ENCODE peak calls at places on chromosomes 4 and X, in ten cellular contexts. One of them, this sample, is unnamed.

GRCh38 chr4:19844436-19844835 is 407.3 kb upstream of the SLIT2 start:
- DNase-seq in AG09309: no peak
- DNase-seq in endothelial cell of umbilical vein: peak
- DNase-seq in body of pancreas: no peak
- DNase-seq in EL: peak
- DNase-seq in KG1: no peak
- DNase-seq in omental fat pad: no peak
- DNase-seq in A172: peak
- DNase-seq in HTR-8/SVneo: no peak
- DNase-seq in right cardiac atrium: peak
- DNase-seq in this sample: peak

GRCh38 chrX:107708762-107709161 is 66.8 kb downstream of the TSC22D3 start:
- DNase-seq in AG09309: no peak
- DNase-seq in endothelial cell of umbilical vein: no peak
- DNase-seq in body of pancreas: no peak
- DNase-seq in EL: no peak
- DNase-seq in KG1: no peak
- DNase-seq in omental fat pad: no peak
- DNase-seq in A172: no peak
- DNase-seq in HTR-8/SVneo: no peak
- DNase-seq in right cardiac atrium: no peak
- DNase-seq in this sample: no peak

GRCh38 chr4:48483006-48483776 is at the start of gene SLC10A4:
- DNase-seq in AG09309: no peak
- DNase-seq in endothelial cell of umbilical vein: no peak
- DNase-seq in body of pancreas: no peak
- DNase-seq in EL: peak
- DNase-seq in KG1: no peak
- DNase-seq in omental fat pad: no peak
- DNase-seq in A172: no peak
- DNase-seq in HTR-8/SVneo: peak
- DNase-seq in right cardiac atrium: peak
- DNase-seq in this sample: peak

GRCh38 chrX:22314211-22314610 is 41.5 kb downstream of the CBLL2 start:
- DNase-seq in AG09309: no peak
- DNase-seq in endothelial cell of umbilical vein: peak
- DNase-seq in body of pancreas: no peak
- DNase-seq in EL: peak
- DNase-seq in KG1: no peak
- DNase-seq in omental fat pad: no peak
- DNase-seq in A172: peak
- DNase-seq in HTR-8/SVneo: no peak
- DNase-seq in right cardiac atrium: no peak
- DNase-seq in this sample: no peak

GRCh38 chrX:23900220-23900797 is 7.4 kb downstream of the APOO start:
- DNase-seq in AG09309: no peak
- DNase-seq in endothelial cell of umbilical vein: no peak
- DNase-seq in body of pancreas: no peak
- DNase-seq in EL: no peak
- DNase-seq in KG1: no peak
- DNase-seq in omental fat pad: no peak
- DNase-seq in A172: peak
- DNase-seq in HTR-8/SVneo: no peak
- DNase-seq in right cardiac atrium: no peak
- DNase-seq in this sample: no peak

GRCh38 chr4:137129471-137130244 is 402.6 kb downstream of the PCDH18 start:
- DNase-seq in AG09309: peak
- DNase-seq in endothelial cell of umbilical vein: no peak
- DNase-seq in body of pancreas: no peak
- DNase-seq in EL: peak
- DNase-seq in KG1: no peak
- DNase-seq in omental fat pad: no peak
- DNase-seq in A172: no peak
- DNase-seq in HTR-8/SVneo: no peak
- DNase-seq in right cardiac atrium: no peak
- DNase-seq in this sample: no peak

GRCh38 chrX:115324194-115324593 is 34.7 kb downstream of the LUZP4 start:
- DNase-seq in AG09309: no peak
- DNase-seq in endothelial cell of umbilical vein: peak
- DNase-seq in body of pancreas: no peak
- DNase-seq in EL: peak
- DNase-seq in KG1: no peak
- DNase-seq in omental fat pad: no peak
- DNase-seq in A172: no peak
- DNase-seq in HTR-8/SVneo: no peak
- DNase-seq in right cardiac atrium: peak
- DNase-seq in this sample: no peak

GRCh38 chr4:130849985-130850632 is 1754.2 kb downstream of the C4orf33 start:
- DNase-seq in AG09309: no peak
- DNase-seq in endothelial cell of umbilical vein: no peak
- DNase-seq in body of pancreas: peak
- DNase-seq in EL: no peak
- DNase-seq in KG1: no peak
- DNase-seq in omental fat pad: no peak
- DNase-seq in A172: no peak
- DNase-seq in HTR-8/SVneo: no peak
- DNase-seq in right cardiac atrium: no peak
- DNase-seq in this sample: peak

GRCh38 chrX:52979568-52979967 is 21.2 kb upstream of the FAM156A start:
- DNase-seq in AG09309: no peak
- DNase-seq in endothelial cell of umbilical vein: no peak
- DNase-seq in body of pancreas: peak
- DNase-seq in EL: no peak
- DNase-seq in KG1: no peak
- DNase-seq in omental fat pad: no peak
- DNase-seq in A172: no peak
- DNase-seq in HTR-8/SVneo: no peak
- DNase-seq in right cardiac atrium: no peak
- DNase-seq in this sample: no peak

GRCh38 chrX:152601848-152602616 is 35.7 kb upstream of the GABRQ start:
- DNase-seq in AG09309: no peak
- DNase-seq in endothelial cell of umbilical vein: no peak
- DNase-seq in body of pancreas: no peak
- DNase-seq in EL: no peak
- DNase-seq in KG1: no peak
- DNase-seq in omental fat pad: no peak
- DNase-seq in A172: peak
- DNase-seq in HTR-8/SVneo: no peak
- DNase-seq in right cardiac atrium: no peak
- DNase-seq in this sample: peak

GRCh38 chr4:110480031-110480549 is 4.1 kb downstream of the ENPEP start:
- DNase-seq in AG09309: peak
- DNase-seq in endothelial cell of umbilical vein: no peak
- DNase-seq in body of pancreas: no peak
- DNase-seq in EL: peak
- DNase-seq in KG1: no peak
- DNase-seq in omental fat pad: no peak
- DNase-seq in A172: peak
- DNase-seq in HTR-8/SVneo: no peak
- DNase-seq in right cardiac atrium: no peak
- DNase-seq in this sample: peak